ENCODE peak calls at places on chromosomes 16 and 17, in eight cellular contexts. X is GM23248; C is psoas muscle; W is CD8-positive, alpha-beta memory T cell; M is cardiac muscle cell; G is uterus; I is right atrium auricular region; Y is endodermal cell. Q is an unnamed sample. For H3K27me3, the result is how much of the 10 kb centered on the place peaks cover.

GRCh38 chr17:14359251-14359939 is 58.5 kb downstream of the HS3ST3B1 start:
- DNase-seq in X (peak), C (no peak), W (peak), M (no peak), G (no peak), I (no peak), Y (peak), Q (no peak)

GRCh38 chr17:5241861-5242671 is 7.4 kb upstream of the SCIMP start:
- DNase-seq in X (no peak), C (no peak), W (no peak), M (no peak), G (no peak), I (no peak), Y (no peak), Q (no peak)

GRCh38 chr17:40540448-40540847 is 24.8 kb downstream of the CCR7 start:
- DNase-seq in X (no peak), C (no peak), W (peak), M (no peak), G (no peak), I (no peak), Y (no peak), Q (no peak)

GRCh38 chr16:89072216-89073130 is 21.2 kb upstream of the ACSF3 start:
- DNase-seq in X (peak), C (no peak), W (no peak), M (peak), G (no peak), I (no peak), Y (no peak), Q (no peak)

GRCh38 chr17:29593546-29594440 is 861 bp downstream of the ANKRD13B start:
- DNase-seq in X (peak), C (no peak), W (no peak), M (peak), G (peak), I (no peak), Y (peak), Q (peak)

GRCh38 chr17:8631554-8631877 is 991 bp upstream of the MYH10 start:
- DNase-seq in X (peak), C (no peak), W (no peak), M (peak), G (no peak), I (no peak), Y (no peak), Q (no peak)

GRCh38 chr17:4903051-4903818 is at the start of gene CHRNE:
- DNase-seq in X (peak), C (peak), W (peak), M (peak), G (peak), I (peak), Y (peak), Q (peak)

GRCh38 chr17:64941045-64941444 is 21.8 kb upstream of the LRRC37A3 start:
- DNase-seq in X (no peak), C (no peak), W (no peak), M (no peak), G (no peak), I (no peak), Y (peak), Q (no peak)

GRCh38 chr16:30924086-30924714 is 828 bp downstream of the FBXL19 start:
- DNase-seq in X (peak), C (no peak), W (no peak), M (no peak), G (peak), I (no peak), Y (peak), Q (peak)

GRCh38 chr17:63275968-63276349 is 170.1 kb downstream of the CYB561 start:
- DNase-seq in X (peak), C (no peak), W (no peak), M (no peak), G (no peak), I (no peak), Y (no peak), Q (no peak)

GRCh38 chr16:46859719-46860152 is 24.4 kb upstream of the GPT2 start:
- DNase-seq in X (peak), C (peak), W (no peak), M (peak), G (no peak), I (no peak), Y (no peak), Q (no peak)

GRCh38 chr17:77999413-78000173 is 41.1 kb downstream of the TNRC6C start:
- DNase-seq in X (peak), C (no peak), W (no peak), M (peak), G (no peak), I (no peak), Y (no peak), Q (no peak)

GRCh38 chr17:68035131-68035522 is 408 bp upstream of the KPNA2 start:
- DNase-seq in X (peak), C (peak), W (no peak), M (no peak), G (peak), I (peak), Y (peak), Q (no peak)

GRCh38 chr17:59330314-59330942 is 1.0 kb upstream of the YPEL2 start:
- DNase-seq in X (peak), C (no peak), W (no peak), M (no peak), G (peak), I (peak), Y (peak), Q (peak)

GRCh38 chr16:57740423-57741071 is 5.0 kb downstream of the KATNB1 start:
- DNase-seq in X (no peak), C (no peak), W (no peak), M (no peak), G (no peak), I (no peak), Y (peak), Q (peak)

GRCh38 chr16:12255919-12256665 is 279.6 kb downstream of the SNX29 start:
- DNase-seq in X (no peak), C (no peak), W (no peak), M (no peak), G (no peak), I (no peak), Y (no peak), Q (no peak)

GRCh38 chr16:10609410-10609774 is 29.0 kb upstream of the EMP2 start:
- DNase-seq in X (peak), C (no peak), W (no peak), M (peak), G (no peak), I (no peak), Y (no peak), Q (no peak)

GRCh38 chr16:84604477-84605013 is 13.3 kb downstream of the COTL1 start:
- DNase-seq in X (no peak), C (no peak), W (no peak), M (no peak), G (no peak), I (no peak), Y (no peak), Q (peak)

GRCh38 chr17:18191967-18192366 is 8.3 kb downstream of the ALKBH5 start:
- DNase-seq in X (peak), C (no peak), W (no peak), M (no peak), G (no peak), I (no peak), Y (peak), Q (peak)

GRCh38 chr17:32342603-32343325 is 791 bp upstream of the C17orf75 start:
- DNase-seq in X (no peak), C (no peak), W (no peak), M (no peak), G (no peak), I (no peak), Y (no peak), Q (no peak)

GRCh38 chr17:58643147-58643546 is 48.7 kb downstream of the TEX14 start:
- DNase-seq in X (peak), C (no peak), W (no peak), M (peak), G (no peak), I (no peak), Y (no peak), Q (no peak)

GRCh38 chr16:88941051-88941932 is 35.7 kb downstream of the CBFA2T3 start:
- DNase-seq in X (peak), C (peak), W (no peak), M (no peak), G (no peak), I (no peak), Y (peak), Q (peak)

GRCh38 chr17:12269751-12270150 is 249.1 kb downstream of the MAP2K4 start:
- DNase-seq in X (no peak), C (no peak), W (no peak), M (no peak), G (no peak), I (no peak), Y (no peak), Q (no peak)

GRCh38 chr16:83713597-83713996 is 94.2 kb upstream of the HSBP1 start:
- DNase-seq in X (no peak), C (no peak), W (no peak), M (no peak), G (no peak), I (no peak), Y (peak), Q (peak)

GRCh38 chr17:45103269-45103795 is 29.0 kb downstream of the PLCD3 start:
- DNase-seq in X (no peak), C (no peak), W (no peak), M (no peak), G (no peak), I (no peak), Y (peak), Q (no peak)

GRCh38 chr16:23024044-23024443 is 125.2 kb downstream of the USP31 start:
- DNase-seq in X (no peak), C (no peak), W (no peak), M (no peak), G (no peak), I (no peak), Y (no peak), Q (no peak)

GRCh38 chr17:78674595-78675315 is 97.6 kb upstream of the DNAH17 start:
- DNase-seq in X (no peak), C (no peak), W (no peak), M (no peak), G (no peak), I (no peak), Y (peak), Q (peak)

GRCh38 chr16:51818342-51818944 is 667.4 kb upstream of the SALL1 start:
- DNase-seq in X (peak), C (no peak), W (no peak), M (peak), G (no peak), I (no peak), Y (peak), Q (peak)

GRCh38 chr17:66691644-66692500 is 143.0 kb upstream of the CACNG5 start:
- DNase-seq in X (peak), C (no peak), W (no peak), M (peak), G (no peak), I (no peak), Y (peak), Q (no peak)

GRCh38 chr16:67641779-67642708 is 2.9 kb upstream of the CARMIL2 start:
- DNase-seq in X (peak), C (peak), W (no peak), M (peak), G (no peak), I (no peak), Y (no peak), Q (peak)

GRCh38 chr16:29198731-29199521 is 207.6 kb downstream of the NPIPB11 start:
- DNase-seq in X (peak), C (no peak), W (no peak), M (peak), G (peak), I (peak), Y (peak), Q (peak)

GRCh38 chr16:66441586-66442375 is 14.7 kb downstream of the BEAN1 start:
- DNase-seq in X (peak), C (no peak), W (no peak), M (peak), G (no peak), I (no peak), Y (peak), Q (no peak)

GRCh38 chr16:59567496-59567895 is 833.4 kb upstream of the GOT2 start:
- DNase-seq in X (no peak), C (no peak), W (no peak), M (no peak), G (no peak), I (no peak), Y (no peak), Q (peak)

GRCh38 chr16:66081967-66082366 is 284.5 kb upstream of the CDH5 start:
- DNase-seq in X (peak), C (no peak), W (no peak), M (peak), G (no peak), I (no peak), Y (peak), Q (peak)

GRCh38 chr16:554297-554621 is 5.9 kb upstream of the PRR35 start:
- DNase-seq in X (no peak), C (no peak), W (no peak), M (no peak), G (no peak), I (no peak), Y (no peak), Q (no peak)
- H3K27me3 ChIP-seq in X (under half), C (under half), W (under half), M (under half), G (under half), I (under half), Y (under half), Q (under half)

GRCh38 chr16:85752511-85753420 is 1.9 kb upstream of the C16orf74 start:
- DNase-seq in X (no peak), C (no peak), W (no peak), M (peak), G (peak), I (no peak), Y (peak), Q (peak)

GRCh38 chr16:85751665-85752501 is 987 bp upstream of the C16orf74 start:
- DNase-seq in X (peak), C (no peak), W (no peak), M (no peak), G (no peak), I (no peak), Y (peak), Q (peak)

GRCh38 chr16:85750827-85751641 is at the start of gene C16orf74:
- DNase-seq in X (peak), C (peak), W (no peak), M (peak), G (no peak), I (no peak), Y (peak), Q (peak)

GRCh38 chr16:85749686-85750020 is 1.2 kb downstream of the C16orf74 start:
- DNase-seq in X (no peak), C (no peak), W (no peak), M (no peak), G (no peak), I (no peak), Y (peak), Q (peak)

DNA sequence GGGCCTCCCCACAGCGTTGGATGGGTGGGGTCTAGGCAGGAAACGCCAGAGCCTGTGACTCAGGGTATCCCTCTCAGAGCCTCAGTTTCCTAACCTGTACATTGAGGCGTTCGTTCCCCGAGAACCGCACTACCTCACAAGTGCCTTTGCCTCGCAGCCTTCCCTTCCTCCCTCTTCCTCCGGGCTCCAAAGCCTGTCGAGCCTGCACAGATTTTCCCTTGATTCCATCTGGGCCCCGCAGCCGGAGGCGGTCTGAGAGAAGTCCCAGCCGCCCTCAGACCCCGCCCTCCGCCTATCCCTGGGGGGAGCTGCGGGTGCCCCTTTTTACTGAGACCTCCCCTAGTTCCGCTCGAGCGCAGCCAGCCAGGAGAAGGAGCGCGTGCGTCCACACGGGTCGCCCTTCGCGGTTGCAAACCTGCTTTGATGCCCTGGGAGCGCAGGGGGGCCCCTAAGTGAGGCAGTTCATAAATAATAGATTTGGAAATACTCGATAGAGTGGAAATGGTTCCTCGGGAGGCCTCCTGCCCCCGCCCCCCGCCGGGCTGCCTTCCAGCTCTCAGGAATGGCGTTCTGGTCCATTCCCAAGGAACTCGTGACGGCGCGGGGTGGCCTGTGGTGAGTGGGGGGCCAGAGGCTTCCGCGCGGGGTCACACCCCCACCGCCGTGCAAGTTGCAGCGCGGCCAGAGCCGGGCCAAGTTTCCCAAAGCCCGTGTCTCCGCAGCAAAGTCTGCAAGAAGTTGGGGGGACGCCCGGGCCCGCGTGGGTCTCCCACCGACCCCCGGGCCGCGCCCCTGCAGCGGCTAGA is 672 bp downstream of the C16orf74 start:
- DNase-seq in X (peak), C (no peak), W (no peak), M (peak), G (no peak), I (no peak), Y (peak), Q (peak)
- H3K27me3 ChIP-seq in X (under half), C (under half), W (under half), M (under half), G (under half), I (under half), Y (under half), Q (under half)

DNA sequence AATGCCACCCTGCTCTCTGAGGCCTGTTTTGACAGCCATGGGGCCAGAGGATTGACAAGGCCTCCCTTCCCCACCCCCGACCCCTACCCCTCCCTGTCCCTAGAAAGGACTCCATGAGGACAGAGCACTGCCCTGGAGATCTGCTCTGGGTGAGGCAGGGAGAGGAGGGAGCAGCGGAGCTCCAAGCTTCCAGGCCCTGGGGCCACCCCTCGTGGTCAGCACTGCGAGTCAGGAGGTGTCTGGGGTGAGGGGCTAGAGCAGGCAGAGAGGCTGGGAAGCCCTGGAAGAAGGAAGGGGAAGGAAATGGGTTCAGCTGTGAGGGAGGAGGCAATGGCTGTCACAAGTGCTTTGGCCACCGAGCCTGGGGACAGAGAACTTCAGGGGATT is 28.2 kb upstream of the DNAI2 start:
- DNase-seq in X (no peak), C (no peak), W (no peak), M (no peak), G (no peak), I (no peak), Y (no peak), Q (no peak)
- H3K27me3 ChIP-seq in X (under half), C (under half), W (under half), M (under half), G (under half), I (under half), Y (under half), Q (under half)

DNA sequence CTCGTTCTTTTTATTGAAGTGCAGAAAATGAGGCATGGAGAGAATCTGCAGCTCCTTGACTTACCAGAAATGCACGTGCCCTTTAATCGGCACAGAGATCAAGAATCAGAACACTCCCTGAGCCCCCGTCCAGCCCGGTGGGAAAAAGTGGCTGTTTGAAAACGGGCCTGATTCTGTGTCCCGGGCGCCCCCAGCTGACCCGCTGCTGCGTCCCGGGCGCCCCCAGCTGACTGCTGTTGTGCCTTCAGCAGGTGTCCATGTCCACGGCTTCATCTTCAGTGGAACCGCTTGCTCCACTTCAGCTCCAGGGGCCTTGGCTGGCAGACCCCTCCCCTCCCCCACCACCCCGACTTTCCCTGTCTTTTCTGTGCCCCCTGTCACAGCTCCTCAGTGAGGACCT is 47.8 kb downstream of the FOXK2 start:
- DNase-seq in X (no peak), C (no peak), W (no peak), M (no peak), G (no peak), I (no peak), Y (no peak), Q (no peak)
- H3K27me3 ChIP-seq in X (under half), C (under half), W (under half), M (under half), G (under half), I (under half), Y (under half), Q (under half)

GRCh38 chr17:37708616-37709212 is 36.1 kb downstream of the HNF1B start:
- DNase-seq in X (peak), C (no peak), W (no peak), M (no peak), G (no peak), I (no peak), Y (peak), Q (no peak)
- H3K27me3 ChIP-seq in X (under half), C (under half), W (under half), M (under half), G (under half), I (under half), Y (under half), Q (under half)

GRCh38 chr16:1183235-1183907 is 30.5 kb downstream of the CACNA1H start:
- DNase-seq in X (peak), C (peak), W (no peak), M (peak), G (peak), I (no peak), Y (no peak), Q (peak)
- H3K27me3 ChIP-seq in X (under half), C (under half), W (under half), M (under half), G (under half), I (under half), Y (under half), Q (under half)

Q was measured in H7.